ENCODE peak calls at places on chromosome 14, in five cellular contexts. One of them, this sample, is unnamed.

GRCh38 chr14:70934502-70935134 is 27.4 kb downstream of the PCNX1 start:
- DNase-seq in endothelial cell of umbilical vein: peak; percentile 74
- DNase-seq in GM12878: peak; percentile 34
- DNase-seq in Panc1: no peak
- DNase-seq in stomach: no peak
- DNase-seq in this sample: no peak

GRCh38 chr14:44897844-44898151 is 63.9 kb downstream of the KLHL28 start:
- DNase-seq in endothelial cell of umbilical vein: peak; percentile 68
- DNase-seq in GM12878: no peak
- DNase-seq in Panc1: no peak
- DNase-seq in stomach: no peak
- DNase-seq in this sample: no peak

GRCh38 chr14:85156319-85156718 is 373.6 kb upstream of the FLRT2 start:
- DNase-seq in endothelial cell of umbilical vein: no peak
- DNase-seq in GM12878: no peak
- DNase-seq in Panc1: no peak
- DNase-seq in stomach: no peak
- DNase-seq in this sample: no peak

GRCh38 chr14:64012003-64012402 is 159.2 kb downstream of the SYNE2 start:
- DNase-seq in endothelial cell of umbilical vein: no peak
- DNase-seq in GM12878: no peak
- DNase-seq in Panc1: no peak
- DNase-seq in stomach: no peak
- DNase-seq in this sample: no peak

GRCh38 chr14:50619569-50620141 is 48.5 kb downstream of the SAV1 start:
- DNase-seq in endothelial cell of umbilical vein: peak; percentile 70
- DNase-seq in GM12878: peak; percentile 21
- DNase-seq in Panc1: peak; percentile 51
- DNase-seq in stomach: no peak
- DNase-seq in this sample: no peak

GRCh38 chr14:22122227-22123187 is 448.9 kb upstream of the OR4E1 start:
- DNase-seq in endothelial cell of umbilical vein: no peak
- DNase-seq in GM12878: no peak
- DNase-seq in Panc1: no peak
- DNase-seq in stomach: no peak
- DNase-seq in this sample: no peak

GRCh38 chr14:22549981-22550670 is 38.9 kb downstream of the DAD1 start:
- DNase-seq in endothelial cell of umbilical vein: peak; percentile 52
- DNase-seq in GM12878: peak; percentile 87
- DNase-seq in Panc1: no peak
- DNase-seq in stomach: no peak
- DNase-seq in this sample: peak; percentile 46

GRCh38 chr14:77882631-77883030 is 82.7 kb downstream of the ADCK1 start:
- DNase-seq in endothelial cell of umbilical vein: no peak
- DNase-seq in GM12878: no peak
- DNase-seq in Panc1: no peak
- DNase-seq in stomach: no peak
- DNase-seq in this sample: no peak

GRCh38 chr14:71324767-71325272 is 417.6 kb downstream of the PCNX1 start:
- DNase-seq in endothelial cell of umbilical vein: no peak
- DNase-seq in GM12878: peak; percentile 89
- DNase-seq in Panc1: no peak
- DNase-seq in stomach: no peak
- DNase-seq in this sample: no peak

GRCh38 chr14:104639889-104640548 is 35.4 kb upstream of the TMEM179 start:
- DNase-seq in endothelial cell of umbilical vein: peak; percentile 55
- DNase-seq in GM12878: no peak
- DNase-seq in Panc1: no peak
- DNase-seq in stomach: peak; percentile 72
- DNase-seq in this sample: peak; percentile 89

GRCh38 chr14:63163306-63163705 is 40.9 kb upstream of the RHOJ start:
- DNase-seq in endothelial cell of umbilical vein: no peak
- DNase-seq in GM12878: no peak
- DNase-seq in Panc1: no peak
- DNase-seq in stomach: no peak
- DNase-seq in this sample: no peak

DNA sequence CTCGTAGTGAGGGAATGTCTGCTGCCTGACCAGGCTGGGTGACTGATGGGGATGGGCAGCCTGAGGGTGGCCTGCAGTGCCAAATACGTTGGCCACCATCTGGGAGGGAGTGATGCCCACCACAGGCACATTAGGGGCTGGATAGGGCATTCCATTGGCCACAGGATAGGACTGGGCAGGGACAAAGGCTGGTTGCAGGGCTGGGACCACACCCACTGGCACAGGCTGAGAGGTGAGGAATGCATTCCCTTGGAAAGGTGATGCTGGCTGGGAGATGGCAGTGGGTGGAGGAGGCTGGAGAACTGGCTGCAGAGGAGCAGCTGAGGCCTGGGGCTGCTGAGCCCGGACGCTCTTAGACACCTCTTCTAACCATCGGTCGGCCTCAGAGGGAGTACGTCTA is 39.5 kb downstream of the PAPLN start:
- DNase-seq in endothelial cell of umbilical vein: no peak
- DNase-seq in GM12878: no peak
- DNase-seq in Panc1: no peak
- DNase-seq in stomach: no peak
- DNase-seq in this sample: no peak
- TF ChIP-seq POLR2AphosphoS5 in endothelial cell of umbilical vein: no peak
- TF ChIP-seq POLR2AphosphoS5 in GM12878: no peak
- TF ChIP-seq POLR2AphosphoS5 in Panc1: no peak
- TF ChIP-seq POLR2AphosphoS5 in stomach: no peak
- TF ChIP-seq POLR2AphosphoS5 in this sample: no peak

GRCh38 chr14:55129428-55130193 is 559 bp downstream of the LGALS3 start:
- DNase-seq in endothelial cell of umbilical vein: peak; percentile 61
- DNase-seq in GM12878: no peak
- DNase-seq in Panc1: no peak
- DNase-seq in stomach: peak; percentile 70
- DNase-seq in this sample: peak; percentile 76
- TF ChIP-seq POLR2AphosphoS5 in endothelial cell of umbilical vein: peak; percentile 3
- TF ChIP-seq POLR2AphosphoS5 in GM12878: peak; percentile 50
- TF ChIP-seq POLR2AphosphoS5 in Panc1: no peak
- TF ChIP-seq POLR2AphosphoS5 in stomach: peak; percentile 12
- TF ChIP-seq POLR2AphosphoS5 in this sample: no peak

GRCh38 chr14:28603606-28604005 is 163.0 kb upstream of the FOXG1 start:
- DNase-seq in endothelial cell of umbilical vein: no peak
- DNase-seq in GM12878: no peak
- DNase-seq in Panc1: no peak
- DNase-seq in stomach: no peak
- DNase-seq in this sample: no peak

GRCh38 chr14:28612414-28612813 is 154.2 kb upstream of the FOXG1 start:
- DNase-seq in endothelial cell of umbilical vein: no peak
- DNase-seq in GM12878: no peak
- DNase-seq in Panc1: no peak
- DNase-seq in stomach: no peak
- DNase-seq in this sample: no peak

GRCh38 chr14:28613526-28613925 is 153.1 kb upstream of the FOXG1 start:
- DNase-seq in endothelial cell of umbilical vein: no peak
- DNase-seq in GM12878: no peak
- DNase-seq in Panc1: no peak
- DNase-seq in stomach: no peak
- DNase-seq in this sample: no peak

GRCh38 chr14:28609228-28609828 is 157.3 kb upstream of the FOXG1 start:
- DNase-seq in endothelial cell of umbilical vein: peak; percentile 54
- DNase-seq in GM12878: no peak
- DNase-seq in Panc1: peak; percentile 25
- DNase-seq in stomach: peak; percentile 38
- DNase-seq in this sample: no peak

DNA sequence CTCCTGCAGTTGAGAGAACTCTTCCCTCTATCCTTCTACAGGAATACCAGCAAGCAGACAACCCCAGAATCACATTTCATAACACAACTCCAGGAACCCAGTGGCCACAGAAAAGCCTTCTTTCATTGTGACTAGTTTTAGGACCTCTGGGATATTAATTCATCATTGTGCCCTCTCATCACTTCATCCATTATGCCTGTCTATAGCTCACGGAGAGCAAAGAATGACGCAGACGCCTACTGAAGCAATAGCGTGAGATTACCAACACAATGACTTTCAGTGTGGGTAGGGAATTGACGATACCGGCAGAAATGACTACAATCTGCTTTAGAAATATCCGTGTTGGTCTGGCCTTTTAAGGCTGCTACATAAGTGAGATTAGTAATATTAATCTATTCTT is 158.1 kb upstream of the FOXG1 start:
- DNase-seq in endothelial cell of umbilical vein: no peak
- DNase-seq in GM12878: no peak
- DNase-seq in Panc1: no peak
- DNase-seq in stomach: no peak
- DNase-seq in this sample: no peak
- TF ChIP-seq POLR2AphosphoS5 in endothelial cell of umbilical vein: no peak
- TF ChIP-seq POLR2AphosphoS5 in GM12878: no peak
- TF ChIP-seq POLR2AphosphoS5 in Panc1: no peak
- TF ChIP-seq POLR2AphosphoS5 in stomach: no peak
- TF ChIP-seq POLR2AphosphoS5 in this sample: no peak

GRCh38 chr14:89489796-89490506 is 72.9 kb upstream of the FOXN3 start:
- DNase-seq in endothelial cell of umbilical vein: no peak
- DNase-seq in GM12878: no peak
- DNase-seq in Panc1: no peak
- DNase-seq in stomach: no peak
- DNase-seq in this sample: no peak

GRCh38 chr14:89493406-89493805 is 76.4 kb upstream of the FOXN3 start:
- DNase-seq in endothelial cell of umbilical vein: no peak
- DNase-seq in GM12878: no peak
- DNase-seq in Panc1: no peak
- DNase-seq in stomach: no peak
- DNase-seq in this sample: no peak

GRCh38 chr14:89493877-89494634 is 77.0 kb upstream of the FOXN3 start:
- DNase-seq in endothelial cell of umbilical vein: no peak
- DNase-seq in GM12878: peak; percentile 47
- DNase-seq in Panc1: no peak
- DNase-seq in stomach: no peak
- DNase-seq in this sample: peak; percentile 17

GRCh38 chr14:89495718-89496117 is 78.7 kb upstream of the FOXN3 start:
- DNase-seq in endothelial cell of umbilical vein: no peak
- DNase-seq in GM12878: no peak
- DNase-seq in Panc1: no peak
- DNase-seq in stomach: no peak
- DNase-seq in this sample: no peak

GRCh38 chr14:89491701-89492381 is 74.8 kb upstream of the FOXN3 start:
- DNase-seq in endothelial cell of umbilical vein: peak; percentile 68
- DNase-seq in GM12878: no peak
- DNase-seq in Panc1: no peak
- DNase-seq in stomach: no peak
- DNase-seq in this sample: no peak
- TF ChIP-seq POLR2AphosphoS5 in endothelial cell of umbilical vein: no peak
- TF ChIP-seq POLR2AphosphoS5 in GM12878: no peak
- TF ChIP-seq POLR2AphosphoS5 in Panc1: no peak
- TF ChIP-seq POLR2AphosphoS5 in stomach: no peak
- TF ChIP-seq POLR2AphosphoS5 in this sample: no peak

This sample was measured in GM12892.